ENCODE peak calls at places on chromosomes 2 and 18, in seven cellular contexts. L, W, A, H, R, Y and O are unnamed samples.

GRCh38 chr2:84495539-84496146 is 20.7 kb upstream of the DNAH6 start:
- DNase-seq in L (peak), W (peak), A (peak), H (no peak), R (peak), Y (peak), O (peak)

GRCh38 chr2:105072039-105072438 is 34.2 kb downstream of the MRPS9 start:
- DNase-seq in L (no peak), W (peak), A (peak), H (no peak), R (peak), Y (no peak), O (no peak)

GRCh38 chr2:55703350-55703749 is 9.7 kb upstream of the PNPT1 start:
- DNase-seq in L (no peak), W (no peak), A (no peak), H (no peak), R (no peak), Y (no peak), O (no peak)

GRCh38 chr2:73257425-73258125 is 23.5 kb downstream of the CCT7 start:
- DNase-seq in L (no peak), W (no peak), A (no peak), H (no peak), R (no peak), Y (no peak), O (no peak)

GRCh38 chr2:65204461-65205230 is 23.0 kb upstream of the ACTR2 start:
- DNase-seq in L (no peak), W (no peak), A (peak), H (no peak), R (no peak), Y (no peak), O (no peak)

GRCh38 chr18:58541137-58541788 is 87.6 kb downstream of the ALPK2 start:
- DNase-seq in L (no peak), W (no peak), A (no peak), H (no peak), R (peak), Y (no peak), O (no peak)

GRCh38 chr2:36710858-36711520 is 14.5 kb downstream of the VIT start:
- DNase-seq in L (no peak), W (no peak), A (no peak), H (no peak), R (peak), Y (no peak), O (no peak)

GRCh38 chr2:70098032-70098431 is 10.8 kb downstream of the PCBP1 start:
- DNase-seq in L (no peak), W (no peak), A (no peak), H (no peak), R (no peak), Y (no peak), O (no peak)

GRCh38 chr2:45134014-45134413 is 124.8 kb upstream of the SIX2 start:
- DNase-seq in L (no peak), W (no peak), A (no peak), H (no peak), R (no peak), Y (no peak), O (no peak)